ENCODE peak calls at places on chromosome 10, in ten cellular contexts. One of them, this sample, is unnamed.

GRCh38 chr10:74419491-74420466 is 268.8 kb downstream of the ADK start:
- DNase-seq in AG04450: no peak
- DNase-seq in dorsolateral prefrontal cortex: no peak
- DNase-seq in endodermal cell: no peak
- DNase-seq in A549: peak; percentile 11
- DNase-seq in mammary epithelial cell: peak; percentile 9
- DNase-seq in PC-3: peak; percentile 92
- DNase-seq in esophagus muscularis mucosa: no peak
- DNase-seq in tibial artery: no peak
- DNase-seq in WERI-Rb-1: peak; percentile 11
- DNase-seq in this sample: peak; percentile 39

GRCh38 chr10:132197271-132198067 is 10.7 kb downstream of the DPYSL4 start:
- DNase-seq in AG04450: no peak
- DNase-seq in dorsolateral prefrontal cortex: no peak
- DNase-seq in endodermal cell: no peak
- DNase-seq in A549: no peak
- DNase-seq in mammary epithelial cell: no peak
- DNase-seq in PC-3: no peak
- DNase-seq in esophagus muscularis mucosa: no peak
- DNase-seq in tibial artery: peak; percentile 64
- DNase-seq in WERI-Rb-1: no peak
- DNase-seq in this sample: no peak

GRCh38 chr10:117663750-117664149 is 121.2 kb downstream of the EMX2 start:
- DNase-seq in AG04450: no peak
- DNase-seq in dorsolateral prefrontal cortex: no peak
- DNase-seq in endodermal cell: no peak
- DNase-seq in A549: peak; percentile 66
- DNase-seq in mammary epithelial cell: peak; percentile 82
- DNase-seq in PC-3: peak; percentile 67
- DNase-seq in esophagus muscularis mucosa: no peak
- DNase-seq in tibial artery: no peak
- DNase-seq in WERI-Rb-1: no peak
- DNase-seq in this sample: no peak

GRCh38 chr10:34689053-34689452 is 126.0 kb downstream of the PARD3 start:
- DNase-seq in AG04450: no peak
- DNase-seq in dorsolateral prefrontal cortex: no peak
- DNase-seq in endodermal cell: no peak
- DNase-seq in A549: no peak
- DNase-seq in mammary epithelial cell: no peak
- DNase-seq in PC-3: peak; percentile 66
- DNase-seq in esophagus muscularis mucosa: peak; percentile 64
- DNase-seq in tibial artery: no peak
- DNase-seq in WERI-Rb-1: no peak
- DNase-seq in this sample: no peak

GRCh38 chr10:96840841-96841518 is 8.9 kb downstream of the LCOR start:
- DNase-seq in AG04450: no peak
- DNase-seq in dorsolateral prefrontal cortex: no peak
- DNase-seq in endodermal cell: no peak
- DNase-seq in A549: peak; percentile 47
- DNase-seq in mammary epithelial cell: peak; percentile 87
- DNase-seq in PC-3: peak; percentile 82
- DNase-seq in esophagus muscularis mucosa: no peak
- DNase-seq in tibial artery: no peak
- DNase-seq in WERI-Rb-1: no peak
- DNase-seq in this sample: no peak

GRCh38 chr10:121325490-121326231 is 272.6 kb downstream of the FGFR2 start:
- DNase-seq in AG04450: no peak
- DNase-seq in dorsolateral prefrontal cortex: no peak
- DNase-seq in endodermal cell: no peak
- DNase-seq in A549: peak; percentile 27
- DNase-seq in mammary epithelial cell: peak; percentile 94
- DNase-seq in PC-3: peak; percentile 77
- DNase-seq in esophagus muscularis mucosa: peak; percentile 21
- DNase-seq in tibial artery: no peak
- DNase-seq in WERI-Rb-1: no peak
- DNase-seq in this sample: no peak

GRCh38 chr10:116118851-116119250 is 154.2 kb downstream of the GFRA1 start:
- DNase-seq in AG04450: no peak
- DNase-seq in dorsolateral prefrontal cortex: no peak
- DNase-seq in endodermal cell: no peak
- DNase-seq in A549: no peak
- DNase-seq in mammary epithelial cell: no peak
- DNase-seq in PC-3: no peak
- DNase-seq in esophagus muscularis mucosa: no peak
- DNase-seq in tibial artery: no peak
- DNase-seq in WERI-Rb-1: no peak
- DNase-seq in this sample: no peak

GRCh38 chr10:17836917-17837316 is 27.8 kb downstream of the MRC1 start:
- DNase-seq in AG04450: peak; percentile 2
- DNase-seq in dorsolateral prefrontal cortex: no peak
- DNase-seq in endodermal cell: peak; percentile 86
- DNase-seq in A549: peak; percentile 64
- DNase-seq in mammary epithelial cell: no peak
- DNase-seq in PC-3: peak; percentile 46
- DNase-seq in esophagus muscularis mucosa: no peak
- DNase-seq in tibial artery: no peak
- DNase-seq in WERI-Rb-1: no peak
- DNase-seq in this sample: no peak

GRCh38 chr10:94088926-94089381 is 95.2 kb downstream of the PLCE1 start:
- DNase-seq in AG04450: peak; percentile 34
- DNase-seq in dorsolateral prefrontal cortex: no peak
- DNase-seq in endodermal cell: no peak
- DNase-seq in A549: no peak
- DNase-seq in mammary epithelial cell: no peak
- DNase-seq in PC-3: peak; percentile 15
- DNase-seq in esophagus muscularis mucosa: peak; percentile 88
- DNase-seq in tibial artery: no peak
- DNase-seq in WERI-Rb-1: peak; percentile 46
- DNase-seq in this sample: no peak

GRCh38 chr10:34116220-34116623 is 698.9 kb downstream of the PARD3 start:
- DNase-seq in AG04450: peak; percentile 21
- DNase-seq in dorsolateral prefrontal cortex: no peak
- DNase-seq in endodermal cell: no peak
- DNase-seq in A549: no peak
- DNase-seq in mammary epithelial cell: no peak
- DNase-seq in PC-3: no peak
- DNase-seq in esophagus muscularis mucosa: no peak
- DNase-seq in tibial artery: no peak
- DNase-seq in WERI-Rb-1: no peak
- DNase-seq in this sample: no peak

GRCh38 chr10:86523348-86523747 is 1.8 kb upstream of the WAPL start:
- DNase-seq in AG04450: no peak
- DNase-seq in dorsolateral prefrontal cortex: no peak
- DNase-seq in endodermal cell: no peak
- DNase-seq in A549: peak; percentile 50
- DNase-seq in mammary epithelial cell: peak; percentile 12
- DNase-seq in PC-3: peak; percentile 43
- DNase-seq in esophagus muscularis mucosa: no peak
- DNase-seq in tibial artery: no peak
- DNase-seq in WERI-Rb-1: no peak
- DNase-seq in this sample: no peak

GRCh38 chr10:70458329-70459060 is 17.0 kb upstream of the NODAL start:
- DNase-seq in AG04450: peak; percentile 26
- DNase-seq in dorsolateral prefrontal cortex: peak; percentile 61
- DNase-seq in endodermal cell: peak; percentile 86
- DNase-seq in A549: no peak
- DNase-seq in mammary epithelial cell: peak; percentile 62
- DNase-seq in PC-3: peak; percentile 89
- DNase-seq in esophagus muscularis mucosa: no peak
- DNase-seq in tibial artery: peak; percentile 95
- DNase-seq in WERI-Rb-1: peak; percentile 71
- DNase-seq in this sample: no peak

GRCh38 chr10:80484677-80485409 is 30.7 kb downstream of the TSPAN14 start:
- DNase-seq in AG04450: no peak
- DNase-seq in dorsolateral prefrontal cortex: no peak
- DNase-seq in endodermal cell: no peak
- DNase-seq in A549: no peak
- DNase-seq in mammary epithelial cell: no peak
- DNase-seq in PC-3: no peak
- DNase-seq in esophagus muscularis mucosa: no peak
- DNase-seq in tibial artery: no peak
- DNase-seq in WERI-Rb-1: no peak
- DNase-seq in this sample: no peak

GRCh38 chr10:61125560-61126250 is 181.7 kb upstream of the RHOBTB1 start:
- DNase-seq in AG04450: no peak
- DNase-seq in dorsolateral prefrontal cortex: no peak
- DNase-seq in endodermal cell: no peak
- DNase-seq in A549: no peak
- DNase-seq in mammary epithelial cell: no peak
- DNase-seq in PC-3: no peak
- DNase-seq in esophagus muscularis mucosa: no peak
- DNase-seq in tibial artery: no peak
- DNase-seq in WERI-Rb-1: no peak
- DNase-seq in this sample: no peak
- H3K27ac ChIP-seq in AG04450: no peak overlapping the region
- H3K27ac ChIP-seq in dorsolateral prefrontal cortex: no peak overlapping the region
- H3K27ac ChIP-seq in endodermal cell: no peak overlapping the region
- H3K27ac ChIP-seq in A549: no peak overlapping the region
- H3K27ac ChIP-seq in mammary epithelial cell: no peak overlapping the region
- H3K27ac ChIP-seq in PC-3: no peak overlapping the region
- H3K27ac ChIP-seq in esophagus muscularis mucosa: no peak overlapping the region
- H3K27ac ChIP-seq in tibial artery: no peak overlapping the region
- H3K27ac ChIP-seq in WERI-Rb-1: no peak overlapping the region
- H3K27ac ChIP-seq in this sample: no peak overlapping the region

GRCh38 chr10:30056767-30057355 is 2.5 kb downstream of the JCAD start:
- DNase-seq in AG04450: no peak
- DNase-seq in dorsolateral prefrontal cortex: no peak
- DNase-seq in endodermal cell: peak; percentile 77
- DNase-seq in A549: no peak
- DNase-seq in mammary epithelial cell: no peak
- DNase-seq in PC-3: no peak
- DNase-seq in esophagus muscularis mucosa: no peak
- DNase-seq in tibial artery: no peak
- DNase-seq in WERI-Rb-1: no peak
- DNase-seq in this sample: no peak
- H3K4me3 ChIP-seq in AG04450: peak overlapping the region; percentile 85
- H3K4me3 ChIP-seq in dorsolateral prefrontal cortex: no peak overlapping the region
- H3K4me3 ChIP-seq in endodermal cell: peak overlapping the region; percentile 84
- H3K4me3 ChIP-seq in A549: no peak overlapping the region
- H3K4me3 ChIP-seq in mammary epithelial cell: no peak overlapping the region
- H3K4me3 ChIP-seq in PC-3: no peak overlapping the region
- H3K4me3 ChIP-seq in esophagus muscularis mucosa: no peak overlapping the region
- H3K4me3 ChIP-seq in tibial artery: peak overlapping the region; percentile 84
- H3K4me3 ChIP-seq in WERI-Rb-1: no peak overlapping the region
- H3K4me3 ChIP-seq in this sample: no peak overlapping the region

GRCh38 chr10:112815238-112816032 is 134.6 kb upstream of the TCF7L2 start:
- DNase-seq in AG04450: no peak
- DNase-seq in dorsolateral prefrontal cortex: no peak
- DNase-seq in endodermal cell: no peak
- DNase-seq in A549: peak; percentile 13
- DNase-seq in mammary epithelial cell: peak; percentile 67
- DNase-seq in PC-3: peak; percentile 64
- DNase-seq in esophagus muscularis mucosa: no peak
- DNase-seq in tibial artery: no peak
- DNase-seq in WERI-Rb-1: no peak
- DNase-seq in this sample: no peak

GRCh38 chr10:112813866-112814596 is 136.0 kb upstream of the TCF7L2 start:
- DNase-seq in AG04450: no peak
- DNase-seq in dorsolateral prefrontal cortex: no peak
- DNase-seq in endodermal cell: no peak
- DNase-seq in A549: no peak
- DNase-seq in mammary epithelial cell: no peak
- DNase-seq in PC-3: no peak
- DNase-seq in esophagus muscularis mucosa: no peak
- DNase-seq in tibial artery: no peak
- DNase-seq in WERI-Rb-1: no peak
- DNase-seq in this sample: no peak

GRCh38 chr10:112812571-112812970 is 137.5 kb upstream of the TCF7L2 start:
- DNase-seq in AG04450: no peak
- DNase-seq in dorsolateral prefrontal cortex: no peak
- DNase-seq in endodermal cell: no peak
- DNase-seq in A549: no peak
- DNase-seq in mammary epithelial cell: no peak
- DNase-seq in PC-3: no peak
- DNase-seq in esophagus muscularis mucosa: no peak
- DNase-seq in tibial artery: no peak
- DNase-seq in WERI-Rb-1: no peak
- DNase-seq in this sample: no peak

GRCh38 chr10:112810651-112811215 is 139.3 kb upstream of the TCF7L2 start:
- DNase-seq in AG04450: no peak
- DNase-seq in dorsolateral prefrontal cortex: no peak
- DNase-seq in endodermal cell: peak; percentile 38
- DNase-seq in A549: no peak
- DNase-seq in mammary epithelial cell: peak; percentile 11
- DNase-seq in PC-3: peak; percentile 66
- DNase-seq in esophagus muscularis mucosa: no peak
- DNase-seq in tibial artery: no peak
- DNase-seq in WERI-Rb-1: peak; percentile 15
- DNase-seq in this sample: no peak

GRCh38 chr10:112811741-112812551 is 138.1 kb upstream of the TCF7L2 start:
- DNase-seq in AG04450: peak; percentile 80
- DNase-seq in dorsolateral prefrontal cortex: no peak
- DNase-seq in endodermal cell: peak; percentile 77
- DNase-seq in A549: peak; percentile 96
- DNase-seq in mammary epithelial cell: peak; percentile 93
- DNase-seq in PC-3: peak; percentile 96
- DNase-seq in esophagus muscularis mucosa: no peak
- DNase-seq in tibial artery: peak; percentile 89
- DNase-seq in WERI-Rb-1: no peak
- DNase-seq in this sample: no peak
- H3K27ac ChIP-seq in AG04450: peak overlapping the region; percentile 81
- H3K27ac ChIP-seq in dorsolateral prefrontal cortex: no peak overlapping the region
- H3K27ac ChIP-seq in endodermal cell: peak overlapping the region; percentile 84
- H3K27ac ChIP-seq in A549: peak overlapping the region; percentile 84
- H3K27ac ChIP-seq in mammary epithelial cell: no peak overlapping the region
- H3K27ac ChIP-seq in PC-3: peak overlapping the region; percentile 78
- H3K27ac ChIP-seq in esophagus muscularis mucosa: peak overlapping the region; percentile 17
- H3K27ac ChIP-seq in tibial artery: peak overlapping the region; percentile 40
- H3K27ac ChIP-seq in WERI-Rb-1: no peak overlapping the region
- H3K27ac ChIP-seq in this sample: no peak overlapping the region

GRCh38 chr10:77417359-77417758 is 220.2 kb downstream of the KCNMA1 start:
- DNase-seq in AG04450: no peak
- DNase-seq in dorsolateral prefrontal cortex: no peak
- DNase-seq in endodermal cell: no peak
- DNase-seq in A549: no peak
- DNase-seq in mammary epithelial cell: no peak
- DNase-seq in PC-3: peak; percentile 51
- DNase-seq in esophagus muscularis mucosa: no peak
- DNase-seq in tibial artery: no peak
- DNase-seq in WERI-Rb-1: no peak
- DNase-seq in this sample: no peak

GRCh38 chr10:77417806-77418205 is 219.8 kb downstream of the KCNMA1 start:
- DNase-seq in AG04450: no peak
- DNase-seq in dorsolateral prefrontal cortex: no peak
- DNase-seq in endodermal cell: no peak
- DNase-seq in A549: no peak
- DNase-seq in mammary epithelial cell: no peak
- DNase-seq in PC-3: no peak
- DNase-seq in esophagus muscularis mucosa: no peak
- DNase-seq in tibial artery: peak; percentile 90
- DNase-seq in WERI-Rb-1: no peak
- DNase-seq in this sample: no peak

GRCh38 chr10:77415311-77415960 is 222.2 kb downstream of the KCNMA1 start:
- DNase-seq in AG04450: no peak
- DNase-seq in dorsolateral prefrontal cortex: no peak
- DNase-seq in endodermal cell: no peak
- DNase-seq in A549: no peak
- DNase-seq in mammary epithelial cell: peak; percentile 62
- DNase-seq in PC-3: no peak
- DNase-seq in esophagus muscularis mucosa: no peak
- DNase-seq in tibial artery: no peak
- DNase-seq in WERI-Rb-1: no peak
- DNase-seq in this sample: no peak

GRCh38 chr10:77418211-77418640 is 219.4 kb downstream of the KCNMA1 start:
- DNase-seq in AG04450: no peak
- DNase-seq in dorsolateral prefrontal cortex: no peak
- DNase-seq in endodermal cell: no peak
- DNase-seq in A549: no peak
- DNase-seq in mammary epithelial cell: no peak
- DNase-seq in PC-3: no peak
- DNase-seq in esophagus muscularis mucosa: no peak
- DNase-seq in tibial artery: peak; percentile 80
- DNase-seq in WERI-Rb-1: no peak
- DNase-seq in this sample: no peak

GRCh38 chr10:77416327-77417135 is 221.1 kb downstream of the KCNMA1 start:
- DNase-seq in AG04450: peak; percentile 63
- DNase-seq in dorsolateral prefrontal cortex: no peak
- DNase-seq in endodermal cell: no peak
- DNase-seq in A549: peak; percentile 56
- DNase-seq in mammary epithelial cell: peak; percentile 69
- DNase-seq in PC-3: peak; percentile 100
- DNase-seq in esophagus muscularis mucosa: no peak
- DNase-seq in tibial artery: no peak
- DNase-seq in WERI-Rb-1: no peak
- DNase-seq in this sample: no peak
- H3K4me3 ChIP-seq in AG04450: no peak overlapping the region
- H3K4me3 ChIP-seq in dorsolateral prefrontal cortex: no peak overlapping the region
- H3K4me3 ChIP-seq in endodermal cell: no peak overlapping the region
- H3K4me3 ChIP-seq in A549: no peak overlapping the region
- H3K4me3 ChIP-seq in mammary epithelial cell: no peak overlapping the region
- H3K4me3 ChIP-seq in PC-3: peak overlapping the region; percentile 3
- H3K4me3 ChIP-seq in esophagus muscularis mucosa: no peak overlapping the region
- H3K4me3 ChIP-seq in tibial artery: no peak overlapping the region
- H3K4me3 ChIP-seq in WERI-Rb-1: no peak overlapping the region
- H3K4me3 ChIP-seq in this sample: no peak overlapping the region

This sample was measured in CD4-positive, alpha-beta memory T cell.